ENCODE peak calls at places on chromosomes 2 and 18, in six cellular contexts. K is NCI-H2081, L is NCI-H2107, E is activated T-cell treated with anti-CD3 and anti-CD28 coated beads for 1 hour, M is GM18507, Q is spleen. W is an unnamed sample.

GRCh38 chr2:26477911-26478253 is at the start of gene OTOF:
- DNase-seq in L (no peak), K (no peak), Q (no peak), M (no peak), E (no peak), W (peak)

GRCh38 chr2:146982393-146982846 is 862.4 kb upstream of the ACVR2A start:
- DNase-seq in L (no peak), K (no peak), E (no peak), Q (no peak), M (no peak), W (no peak)

GRCh38 chr2:48954311-48954710 is 198.8 kb upstream of the LHCGR start:
- DNase-seq in L (no peak), Q (no peak), E (no peak), K (no peak), M (no peak), W (no peak)

GRCh38 chr2:25445464-25445863 is 103.7 kb upstream of the DNMT3A start:
- DNase-seq in E (no peak), K (no peak), L (no peak), M (no peak), Q (no peak), W (no peak)

GRCh38 chr2:100184055-100184737 is 41.8 kb upstream of the AFF3 start:
- DNase-seq in L (no peak), E (no peak), K (no peak), M (no peak), Q (no peak), W (no peak)

GRCh38 chr2:236572482-236572881 is 2.9 kb downstream of the ACKR3 start:
- DNase-seq in E (no peak), K (no peak), L (no peak), M (no peak), Q (no peak), W (no peak)

GRCh38 chr2:9757430-9758287 is 85.6 kb upstream of the TAF1B start:
- DNase-seq in M (no peak), L (peak), E (no peak), K (no peak), Q (no peak), W (no peak)

GRCh38 chr18:54140641-54141040 is 83.8 kb downstream of the MBD2 start:
- DNase-seq in E (no peak), M (no peak), K (no peak), L (no peak), Q (no peak), W (no peak)

GRCh38 chr2:47906261-47907096 is at the start of gene FBXO11:
- DNase-seq in L (peak), Q (peak), E (peak), K (peak), M (peak), W (peak)

GRCh38 chr18:741931-742512 is 29.6 kb upstream of the ENOSF1 start:
- DNase-seq in L (no peak), K (peak), Q (no peak), E (no peak), M (peak), W (no peak)

GRCh38 chr2:8566788-8567468 is 114.9 kb upstream of the ID2 start:
- DNase-seq in K (peak), E (no peak), M (no peak), L (peak), Q (peak), W (no peak)

GRCh38 chr2:174428214-174428613 is 32.7 kb downstream of the SCRN3 start:
- DNase-seq in K (no peak), L (no peak), Q (no peak), E (no peak), M (no peak), W (no peak)

GRCh38 chr2:238634701-238635402 is 208.1 kb downstream of the ASB1 start:
- DNase-seq in M (no peak), L (no peak), K (no peak), E (no peak), Q (no peak), W (no peak)

GRCh38 chr2:85838181-85838580 is 50.6 kb downstream of the ST3GAL5 start:
- DNase-seq in K (no peak), E (no peak), M (no peak), L (no peak), Q (no peak), W (no peak)

GRCh38 chr2:107657049-107657448 is 169.6 kb upstream of the RGPD4 start:
- DNase-seq in K (peak), L (no peak), Q (no peak), M (no peak), E (no peak), W (no peak)

GRCh38 chr2:59184281-59185020 is 943.3 kb upstream of the FANCL start:
- DNase-seq in Q (no peak), E (no peak), L (no peak), M (no peak), K (no peak), W (no peak)

GRCh38 chr18:58992301-58993231 is 127.9 kb downstream of the ZNF532 start:
- DNase-seq in E (no peak), M (no peak), Q (no peak), L (no peak), K (no peak), W (no peak)

GRCh38 chr2:217695033-217695520 is 307.7 kb downstream of the TNS1 start:
- DNase-seq in K (no peak), L (no peak), M (no peak), E (no peak), Q (no peak), W (no peak)

GRCh38 chr2:24816404-24816803 is 23.2 kb downstream of the CENPO start:
- DNase-seq in L (no peak), E (no peak), Q (no peak), K (no peak), M (no peak), W (no peak)

GRCh38 chr2:225454412-225454811 is 54.9 kb downstream of the NYAP2 start:
- DNase-seq in M (no peak), Q (no peak), E (no peak), L (no peak), K (no peak), W (no peak)

GRCh38 chr18:902179-902718 is 2.4 kb upstream of the ADCYAP1 start:
- DNase-seq in M (no peak), K (peak), Q (no peak), E (no peak), L (no peak), W (peak)

GRCh38 chr2:11140492-11140891 is 14.8 kb upstream of the SLC66A3 start:
- DNase-seq in K (no peak), M (no peak), E (no peak), L (no peak), Q (no peak), W (no peak)

GRCh38 chr2:235940330-235940729 is 227.9 kb downstream of the GBX2 start:
- DNase-seq in Q (peak), K (no peak), E (no peak), L (no peak), M (no peak), W (no peak)

GRCh38 chr2:39925312-39925711 is 146.3 kb upstream of the THUMPD2 start:
- DNase-seq in Q (no peak), L (no peak), M (no peak), E (no peak), K (no peak), W (no peak)

GRCh38 chr2:21111012-21111411 is 12.8 kb upstream of the TDRD15 start:
- DNase-seq in K (no peak), L (no peak), M (no peak), E (no peak), Q (no peak), W (no peak)

GRCh38 chr2:53516650-53517049 is 251.0 kb upstream of the CHAC2 start:
- DNase-seq in M (no peak), E (no peak), Q (no peak), K (no peak), L (no peak), W (no peak)

GRCh38 chr2:23241611-23242245 is 143.3 kb upstream of the KLHL29 start:
- DNase-seq in L (no peak), K (no peak), M (no peak), E (no peak), Q (no peak), W (no peak)

GRCh38 chr2:85772841-85773491 is 19.2 kb downstream of the ATOH8 start:
- DNase-seq in E (no peak), M (no peak), K (no peak), L (no peak), Q (no peak), W (no peak)

GRCh38 chr2:163556511-163556910 is 179.3 kb downstream of the FIGN start:
- DNase-seq in K (no peak), E (no peak), Q (no peak), M (no peak), L (no peak), W (no peak)

GRCh38 chr2:55252830-55253229 is 16.2 kb downstream of the MTIF2 start:
- DNase-seq in Q (no peak), K (no peak), L (no peak), M (no peak), E (no peak), W (no peak)

GRCh38 chr2:85804583-85804982 is 50.8 kb downstream of the ATOH8 start:
- DNase-seq in M (no peak), L (no peak), K (peak), E (no peak), Q (peak), W (no peak)

GRCh38 chr18:13376841-13377351 is 158.3 kb downstream of the LDLRAD4 start:
- DNase-seq in E (peak), L (no peak), M (no peak), Q (no peak), K (no peak), W (no peak)

GRCh38 chr2:172107690-172108586 is 5.2 kb upstream of the DLX2 start:
- DNase-seq in L (no peak), E (no peak), Q (no peak), M (no peak), K (no peak), W (no peak)

GRCh38 chr2:6352906-6353515 is 512.7 kb downstream of the CMPK2 start:
- DNase-seq in L (no peak), E (no peak), Q (peak), K (peak), M (no peak), W (peak)

W was measured in NCI-H1092.